ENCODE peak calls at places on chromosomes 4 and X, in ten cellular contexts. E is adrenal gland, B is ovary, S is heart left ventricle, P is HCT116, V is esophagus squamous epithelium, H is stomach, U is body of pancreas, F is thyroid gland, K is breast epithelium. W is an unnamed sample.

GRCh38 chr4:6470502-6471302 is 1.7 kb downstream of the PPP2R2C start:
- DNase-seq in U (peak; percentile 33), S (peak; percentile 69), P (no peak), B (peak; percentile 25), K (peak; percentile 54), E (peak; percentile 31), F (peak; percentile 16), V (no peak), H (peak; percentile 48), W (peak; percentile 70)

GRCh38 chr4:179415016-179415841 is 1973.0 kb upstream of the AGA start:
- DNase-seq in V (no peak), F (no peak), S (no peak), H (no peak), E (no peak), B (no peak), P (no peak), U (no peak), K (no peak), W (no peak)

GRCh38 chrX:119647552-119648420 is 41.6 kb upstream of the NKRF start:
- DNase-seq in V (no peak), K (no peak), P (no peak), H (no peak), B (no peak), F (no peak), S (no peak), U (no peak), E (no peak), W (no peak)

GRCh38 chrX:129719931-129720520 is 18.8 kb upstream of the XPNPEP2 start:
- DNase-seq in V (no peak), B (no peak), U (no peak), S (no peak), K (no peak), E (no peak), P (no peak), H (no peak), F (no peak), W (no peak)

GRCh38 chr4:24850669-24851068 is 55.3 kb downstream of the SOD3 start:
- DNase-seq in S (no peak), E (no peak), H (no peak), F (no peak), P (no peak), K (no peak), V (no peak), B (no peak), U (no peak), W (no peak)

GRCh38 chr4:184818216-184818564 is 7.6 kb downstream of the ACSL1 start:
- DNase-seq in E (no peak), H (no peak), P (no peak), S (no peak), V (no peak), F (no peak), B (no peak), U (no peak), K (no peak), W (no peak)

GRCh38 chr4:54225671-54226398 is 3.3 kb upstream of the PDGFRA start:
- DNase-seq in E (no peak), B (peak; percentile 50), S (no peak), U (no peak), F (no peak), H (no peak), V (no peak), K (no peak), P (no peak), W (no peak)

GRCh38 chr4:71214578-71214977 is 124.2 kb upstream of the SLC4A4 start:
- DNase-seq in E (no peak), S (no peak), P (no peak), V (no peak), F (no peak), U (no peak), B (no peak), H (no peak), K (no peak), W (no peak)

GRCh38 chr4:130028552-130028951 is 932.6 kb downstream of the C4orf33 start:
- DNase-seq in E (no peak), V (no peak), P (no peak), H (no peak), U (no peak), S (no peak), K (no peak), F (no peak), B (no peak), W (no peak)

GRCh38 chr4:130026185-130026584 is 930.2 kb downstream of the C4orf33 start:
- DNase-seq in H (no peak), F (no peak), U (no peak), V (no peak), P (no peak), K (no peak), S (no peak), B (no peak), E (no peak), W (no peak)

GRCh38 chr4:130025701-130026100 is 929.7 kb downstream of the C4orf33 start:
- DNase-seq in K (no peak), V (no peak), F (no peak), B (no peak), H (no peak), U (no peak), P (no peak), S (no peak), E (no peak), W (no peak)

GRCh38 chr4:130031858-130032257 is 935.9 kb downstream of the C4orf33 start:
- DNase-seq in U (no peak), H (no peak), S (no peak), K (no peak), V (no peak), P (no peak), E (no peak), B (no peak), F (no peak), W (no peak)

GRCh38 chr4:130029442-130029841 is 933.5 kb downstream of the C4orf33 start:
- DNase-seq in V (no peak), E (no peak), H (no peak), S (no peak), P (no peak), K (no peak), U (no peak), F (no peak), B (no peak), W (no peak)
- H3K4me1 ChIP-seq in V (no peaks in the 10 kb centered on the region), E (no peaks in the 10 kb centered on the region), H (no peaks in the 10 kb centered on the region), S (no peaks in the 10 kb centered on the region), P (no peaks in the 10 kb centered on the region), K (no peaks in the 10 kb centered on the region), U (no peaks in the 10 kb centered on the region), F (no peaks in the 10 kb centered on the region), B (no peaks in the 10 kb centered on the region), W (no peaks in the 10 kb centered on the region)

GRCh38 chr4:119028296-119028695 is 107.3 kb upstream of the MYOZ2 start:
- DNase-seq in P (no peak), E (no peak), F (no peak), B (no peak), V (no peak), S (no peak), U (no peak), H (no peak), K (no peak), W (no peak)
- H3K4me3 ChIP-seq in P (no peak overlapping the region), E (peak overlapping the region; percentile 42), F (no peak overlapping the region), B (peak overlapping the region; percentile 34), V (peak overlapping the region; percentile 39), S (no peak overlapping the region), U (no peak overlapping the region), H (peak overlapping the region; percentile 41), K (peak overlapping the region; percentile 59), W (peak overlapping the region; percentile 38)

DNA sequence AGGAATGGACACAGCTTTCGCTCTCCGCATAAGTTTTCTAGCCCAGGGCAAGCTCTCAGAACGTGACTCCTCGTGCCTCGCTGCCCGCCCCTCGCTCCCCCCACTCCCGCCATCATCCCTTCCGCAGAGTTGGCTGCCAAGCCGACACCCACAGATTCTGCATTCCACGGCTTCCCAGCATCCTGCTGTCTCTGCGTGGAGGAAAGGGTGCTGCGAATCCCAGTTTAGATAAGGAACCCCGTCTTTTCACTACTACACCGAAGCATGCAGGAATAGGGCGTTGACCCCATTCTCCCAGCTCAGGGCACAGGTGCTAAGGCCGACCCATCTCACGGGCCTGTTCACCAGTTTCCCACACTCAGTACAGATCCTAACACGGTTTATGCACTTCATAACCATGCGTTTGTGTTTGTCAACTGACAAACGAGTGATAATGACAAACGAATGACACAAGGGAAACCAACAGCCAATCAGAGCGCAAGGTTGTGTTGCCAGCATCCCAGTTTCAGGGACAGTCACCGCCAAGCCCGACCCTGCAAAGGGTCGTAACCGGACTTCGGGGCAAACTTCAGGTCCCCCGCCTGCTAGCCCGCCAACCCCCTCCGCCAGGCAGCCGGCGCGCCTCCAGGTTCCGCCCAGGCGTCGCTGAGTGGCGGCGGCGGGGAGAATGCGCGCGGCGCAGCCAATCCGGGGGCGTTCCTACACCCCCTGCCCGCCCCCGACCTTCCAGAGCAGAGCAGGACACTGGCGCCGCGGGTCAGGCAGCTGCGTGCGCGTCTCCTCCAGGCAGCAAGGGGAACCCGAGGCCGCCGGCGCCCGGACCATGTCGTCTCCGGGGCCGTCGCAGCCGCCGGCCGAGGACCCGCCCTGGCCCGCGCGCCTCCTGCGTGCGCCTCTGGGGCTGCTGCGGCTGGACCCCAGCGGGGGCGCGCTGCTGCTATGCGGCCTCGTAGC is at the start of gene CYP2U1:
- DNase-seq in H (peak; percentile 85), B (peak; percentile 84), P (peak; percentile 36), S (peak; percentile 94), V (peak; percentile 39), U (peak; percentile 82), K (peak; percentile 74), F (peak; percentile 84), E (peak; percentile 89), W (no peak)
- TF ChIP-seq POLR2A in H (no peak), B (peak; percentile 43), P (peak; percentile 56), S (peak; percentile 79), V (no peak), U (peak; percentile 47), K (no peak), F (no peak), E (peak; percentile 77), W (no peak)

GRCh38 chr4:152374153-152374552 is 161.7 kb downstream of the FBXW7 start:
- DNase-seq in K (no peak), E (no peak), V (no peak), H (no peak), P (no peak), B (no peak), F (no peak), S (no peak), U (no peak), W (no peak)

GRCh38 chr4:152374606-152375285 is 161.1 kb downstream of the FBXW7 start:
- DNase-seq in F (no peak), P (no peak), V (no peak), B (no peak), S (no peak), H (no peak), U (no peak), E (no peak), K (no peak), W (no peak)

GRCh38 chr4:152369203-152369902 is 166.5 kb downstream of the FBXW7 start:
- DNase-seq in U (no peak), H (no peak), B (no peak), V (no peak), E (no peak), P (no peak), F (no peak), K (no peak), S (no peak), W (no peak)

GRCh38 chr4:152369903-152370296 is 166.0 kb downstream of the FBXW7 start:
- DNase-seq in B (no peak), E (no peak), P (no peak), F (no peak), V (no peak), U (no peak), K (no peak), S (no peak), H (no peak), W (no peak)

DNA sequence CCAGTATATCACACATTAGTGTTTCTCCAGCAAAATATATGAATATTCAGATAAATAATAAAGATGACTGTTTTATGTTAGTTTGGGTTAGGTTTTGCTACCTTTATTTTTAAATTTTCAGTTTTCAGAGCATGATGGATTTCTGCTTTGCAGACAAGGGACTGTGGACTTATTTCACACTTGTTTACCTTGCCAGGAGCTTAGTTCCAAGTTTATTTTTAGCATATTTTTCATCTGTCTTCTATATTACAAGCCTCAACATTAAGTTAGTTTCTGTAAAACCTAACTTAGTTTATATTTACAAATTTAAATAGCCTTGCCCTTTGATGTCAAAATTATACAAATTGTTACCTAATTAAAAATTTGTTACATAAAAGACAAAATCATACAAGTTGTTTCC is 163.4 kb downstream of the FBXW7 start:
- DNase-seq in U (no peak), V (no peak), E (no peak), S (no peak), B (no peak), H (no peak), F (no peak), K (no peak), P (no peak), W (no peak)
- H3K4me1 ChIP-seq in U (no peaks in the 10 kb centered on the region), V (no peaks in the 10 kb centered on the region), E (no peaks in the 10 kb centered on the region), S (no peaks in the 10 kb centered on the region), B (no peaks in the 10 kb centered on the region), H (no peaks in the 10 kb centered on the region), F (no peaks in the 10 kb centered on the region), K (no peaks in the 10 kb centered on the region), P (no peaks in the 10 kb centered on the region), W (no peaks in the 10 kb centered on the region)

W was measured in vagina.